ENCODE peak calls at places on chromosomes 11 and 22, in six cellular contexts. One of them, this sample, is unnamed.

GRCh38 chr11:121575250-121575962 is 122.6 kb upstream of the SORL1-AS1 start:
- DNase-seq in upper lobe of left lung: peak
- DNase-seq in spleen: peak
- DNase-seq in GM12892: no peak
- DNase-seq in HL-60: peak
- DNase-seq in stomach: peak
- DNase-seq in this sample: peak

GRCh38 chr22:47515384-47516125 is 753.1 kb downstream of the TBC1D22A start:
- DNase-seq in upper lobe of left lung: no peak
- DNase-seq in spleen: no peak
- DNase-seq in GM12892: no peak
- DNase-seq in HL-60: no peak
- DNase-seq in stomach: no peak
- DNase-seq in this sample: no peak

GRCh38 chr11:32307449-32307848 is 127.9 kb downstream of the WT1 start:
- DNase-seq in upper lobe of left lung: no peak
- DNase-seq in spleen: no peak
- DNase-seq in GM12892: no peak
- DNase-seq in HL-60: no peak
- DNase-seq in stomach: no peak
- DNase-seq in this sample: no peak

GRCh38 chr11:29162490-29162889 is 854.3 kb downstream of the KCNA4 start:
- DNase-seq in upper lobe of left lung: no peak
- DNase-seq in spleen: no peak
- DNase-seq in GM12892: no peak
- DNase-seq in HL-60: no peak
- DNase-seq in stomach: no peak
- DNase-seq in this sample: no peak

GRCh38 chr11:250740-251299 is 14.0 kb downstream of the PSMD13 start:
- DNase-seq in upper lobe of left lung: no peak
- DNase-seq in spleen: peak
- DNase-seq in GM12892: no peak
- DNase-seq in HL-60: peak
- DNase-seq in stomach: peak
- DNase-seq in this sample: peak

GRCh38 chr22:20109411-20110358 is 6.2 kb upstream of the RANBP1 start:
- DNase-seq in upper lobe of left lung: peak
- DNase-seq in spleen: peak
- DNase-seq in GM12892: no peak
- DNase-seq in HL-60: no peak
- DNase-seq in stomach: no peak
- DNase-seq in this sample: no peak

GRCh38 chr11:898540-899190 is 11.9 kb downstream of the CHID1 start:
- DNase-seq in upper lobe of left lung: peak
- DNase-seq in spleen: no peak
- DNase-seq in GM12892: no peak
- DNase-seq in HL-60: no peak
- DNase-seq in stomach: no peak
- DNase-seq in this sample: no peak

GRCh38 chr22:19607198-19608113 is 83.2 kb upstream of the CLDN5 start:
- DNase-seq in upper lobe of left lung: peak
- DNase-seq in spleen: no peak
- DNase-seq in GM12892: no peak
- DNase-seq in HL-60: no peak
- DNase-seq in stomach: peak
- DNase-seq in this sample: no peak

GRCh38 chr11:80593981-80594380 is 1153.2 kb upstream of the TENM4 start:
- DNase-seq in upper lobe of left lung: no peak
- DNase-seq in spleen: no peak
- DNase-seq in GM12892: no peak
- DNase-seq in HL-60: no peak
- DNase-seq in stomach: no peak
- DNase-seq in this sample: no peak

DNA sequence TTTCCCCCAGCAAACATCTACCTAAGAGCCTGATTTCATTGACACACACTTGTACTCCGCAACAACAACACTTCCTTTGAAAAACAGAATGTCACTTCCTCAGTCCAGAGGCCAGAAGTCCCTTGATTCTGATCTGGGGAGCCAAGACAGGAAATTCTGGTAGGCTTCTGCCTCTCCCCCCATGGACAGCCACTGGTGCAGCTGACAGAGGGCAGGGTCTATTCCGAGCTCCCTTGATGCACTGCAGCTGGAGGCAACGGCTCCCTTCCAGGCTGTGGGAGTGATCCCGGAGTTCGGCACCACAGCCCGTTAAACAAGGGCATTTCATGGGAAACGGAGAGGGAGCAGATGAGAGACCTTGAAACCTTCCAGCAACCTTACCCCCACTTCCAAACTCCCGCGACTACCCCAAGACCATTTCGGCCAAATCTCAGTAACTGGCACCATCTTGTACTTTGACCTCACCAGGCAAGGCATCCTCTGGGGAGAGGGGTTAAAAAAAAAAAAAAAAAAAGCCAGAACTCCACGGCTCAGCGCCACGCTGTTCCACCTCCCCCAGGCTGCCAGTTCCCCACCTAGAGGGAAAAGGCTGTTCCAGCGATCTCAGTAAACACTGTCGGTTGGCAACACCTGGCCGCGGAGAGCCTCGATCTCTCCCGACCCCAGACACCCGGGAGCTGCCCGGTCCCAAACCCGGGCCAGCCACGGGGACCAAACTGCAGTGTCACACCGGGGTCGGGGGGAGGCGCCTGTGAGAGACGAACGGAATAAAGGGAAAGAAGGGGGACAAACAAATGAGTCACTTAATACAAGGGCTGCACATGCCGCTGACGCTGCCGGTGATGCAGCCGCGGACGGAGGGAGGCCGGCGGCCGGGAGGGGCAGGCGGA is 1.1 kb downstream of the GAB2 start:
- DNase-seq in upper lobe of left lung: peak
- DNase-seq in spleen: peak
- DNase-seq in GM12892: peak
- DNase-seq in HL-60: peak
- DNase-seq in stomach: peak
- DNase-seq in this sample: peak
- TF ChIP-seq POLR2AphosphoS5 in upper lobe of left lung: peak
- TF ChIP-seq POLR2AphosphoS5 in spleen: peak
- TF ChIP-seq POLR2AphosphoS5 in GM12892: no peak
- TF ChIP-seq POLR2AphosphoS5 in HL-60: no peak
- TF ChIP-seq POLR2AphosphoS5 in stomach: peak
- TF ChIP-seq POLR2AphosphoS5 in this sample: peak

GRCh38 chr11:78061088-78061920 is 2.4 kb upstream of the THRSP start:
- DNase-seq in upper lobe of left lung: no peak
- DNase-seq in spleen: no peak
- DNase-seq in GM12892: no peak
- DNase-seq in HL-60: no peak
- DNase-seq in stomach: peak
- DNase-seq in this sample: no peak

GRCh38 chr11:78062671-78063070 is 990 bp upstream of the THRSP start:
- DNase-seq in upper lobe of left lung: no peak
- DNase-seq in spleen: no peak
- DNase-seq in GM12892: no peak
- DNase-seq in HL-60: no peak
- DNase-seq in stomach: no peak
- DNase-seq in this sample: no peak

GRCh38 chr11:78061921-78062311 is 1.7 kb upstream of the THRSP start:
- DNase-seq in upper lobe of left lung: no peak
- DNase-seq in spleen: no peak
- DNase-seq in GM12892: no peak
- DNase-seq in HL-60: no peak
- DNase-seq in stomach: no peak
- DNase-seq in this sample: no peak

GRCh38 chr11:78065239-78065638 is 1.6 kb downstream of the THRSP start:
- DNase-seq in upper lobe of left lung: no peak
- DNase-seq in spleen: no peak
- DNase-seq in GM12892: no peak
- DNase-seq in HL-60: no peak
- DNase-seq in stomach: no peak
- DNase-seq in this sample: no peak

GRCh38 chr11:78063440-78064181 is at the start of gene THRSP:
- DNase-seq in upper lobe of left lung: peak
- DNase-seq in spleen: no peak
- DNase-seq in GM12892: no peak
- DNase-seq in HL-60: no peak
- DNase-seq in stomach: no peak
- DNase-seq in this sample: no peak
- TF ChIP-seq POLR2AphosphoS5 in upper lobe of left lung: no peak
- TF ChIP-seq POLR2AphosphoS5 in spleen: no peak
- TF ChIP-seq POLR2AphosphoS5 in GM12892: no peak
- TF ChIP-seq POLR2AphosphoS5 in HL-60: no peak
- TF ChIP-seq POLR2AphosphoS5 in stomach: no peak
- TF ChIP-seq POLR2AphosphoS5 in this sample: no peak

GRCh38 chr22:36335621-36336020 is 52.1 kb downstream of the MYH9 start:
- DNase-seq in upper lobe of left lung: no peak
- DNase-seq in spleen: no peak
- DNase-seq in GM12892: no peak
- DNase-seq in HL-60: no peak
- DNase-seq in stomach: no peak
- DNase-seq in this sample: no peak

GRCh38 chr22:36337365-36338130 is 50.2 kb downstream of the MYH9 start:
- DNase-seq in upper lobe of left lung: no peak
- DNase-seq in spleen: no peak
- DNase-seq in GM12892: no peak
- DNase-seq in HL-60: no peak
- DNase-seq in stomach: no peak
- DNase-seq in this sample: no peak

GRCh38 chr22:36334838-36335603 is 52.7 kb downstream of the MYH9 start:
- DNase-seq in upper lobe of left lung: peak
- DNase-seq in spleen: peak
- DNase-seq in GM12892: no peak
- DNase-seq in HL-60: peak
- DNase-seq in stomach: no peak
- DNase-seq in this sample: peak

GRCh38 chr22:36334081-36334831 is 53.5 kb downstream of the MYH9 start:
- DNase-seq in upper lobe of left lung: peak
- DNase-seq in spleen: peak
- DNase-seq in GM12892: no peak
- DNase-seq in HL-60: no peak
- DNase-seq in stomach: no peak
- DNase-seq in this sample: peak

DNA sequence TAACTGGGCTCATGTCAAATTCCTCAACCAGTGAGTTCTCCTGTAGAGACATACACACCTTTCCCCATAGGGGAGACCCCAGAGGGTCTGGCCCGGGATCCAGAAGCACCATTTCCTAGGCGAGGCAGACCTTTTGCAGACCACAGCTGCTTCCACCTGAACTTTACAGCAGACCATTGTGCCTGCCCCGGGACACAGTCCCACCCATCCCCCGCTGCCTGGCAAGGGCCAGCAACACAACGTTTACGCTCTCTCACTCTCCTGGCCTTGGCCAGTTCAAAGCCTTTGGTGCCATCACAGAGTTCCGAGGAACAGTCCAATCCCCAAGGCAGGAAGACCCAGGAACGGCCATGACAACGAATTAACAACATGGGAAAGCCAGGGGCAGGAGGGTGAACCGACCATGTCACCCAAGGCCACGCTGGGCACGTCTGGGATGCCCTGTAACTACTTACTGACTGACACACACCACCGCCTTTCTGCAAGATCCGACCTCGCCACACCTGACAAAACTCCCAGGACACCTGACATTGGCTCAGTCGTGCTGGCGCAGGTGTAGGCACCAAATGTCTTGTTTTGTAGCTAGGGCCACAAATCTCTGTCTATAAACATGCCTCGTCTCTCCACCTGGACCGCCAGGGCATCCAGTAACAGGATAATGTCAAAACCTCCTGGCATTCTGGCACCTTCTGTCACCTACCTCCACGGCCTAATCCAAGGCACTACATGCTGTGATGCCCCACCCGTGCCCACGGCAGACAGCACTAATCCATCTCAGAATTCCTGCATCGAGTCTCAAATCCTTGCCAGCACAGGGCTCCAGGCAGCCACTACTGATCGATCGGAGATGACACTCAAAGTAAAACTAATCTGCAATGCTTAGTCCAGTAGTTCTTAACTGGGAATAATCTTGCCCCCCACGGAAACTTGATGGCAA is 51.3 kb downstream of the MYH9 start:
- DNase-seq in upper lobe of left lung: no peak
- DNase-seq in spleen: no peak
- DNase-seq in GM12892: no peak
- DNase-seq in HL-60: no peak
- DNase-seq in stomach: no peak
- DNase-seq in this sample: no peak
- TF ChIP-seq POLR2AphosphoS5 in upper lobe of left lung: no peak
- TF ChIP-seq POLR2AphosphoS5 in spleen: peak
- TF ChIP-seq POLR2AphosphoS5 in GM12892: no peak
- TF ChIP-seq POLR2AphosphoS5 in HL-60: peak
- TF ChIP-seq POLR2AphosphoS5 in stomach: no peak
- TF ChIP-seq POLR2AphosphoS5 in this sample: peak

GRCh38 chr22:46269564-46269963 is 1.8 kb downstream of the TTC38 start:
- DNase-seq in upper lobe of left lung: no peak
- DNase-seq in spleen: no peak
- DNase-seq in GM12892: no peak
- DNase-seq in HL-60: no peak
- DNase-seq in stomach: peak
- DNase-seq in this sample: no peak

GRCh38 chr22:46263208-46263575 is at the start of gene PKDREJ:
- DNase-seq in upper lobe of left lung: no peak
- DNase-seq in spleen: no peak
- DNase-seq in GM12892: no peak
- DNase-seq in HL-60: no peak
- DNase-seq in stomach: no peak
- DNase-seq in this sample: no peak

GRCh38 chr22:46272196-46272595 is 4.4 kb downstream of the TTC38 start:
- DNase-seq in upper lobe of left lung: no peak
- DNase-seq in spleen: no peak
- DNase-seq in GM12892: no peak
- DNase-seq in HL-60: no peak
- DNase-seq in stomach: no peak
- DNase-seq in this sample: no peak

GRCh38 chr22:46262449-46263207 is 515 bp downstream of the PKDREJ start:
- DNase-seq in upper lobe of left lung: peak
- DNase-seq in spleen: peak
- DNase-seq in GM12892: no peak
- DNase-seq in HL-60: no peak
- DNase-seq in stomach: peak
- DNase-seq in this sample: peak

DNA sequence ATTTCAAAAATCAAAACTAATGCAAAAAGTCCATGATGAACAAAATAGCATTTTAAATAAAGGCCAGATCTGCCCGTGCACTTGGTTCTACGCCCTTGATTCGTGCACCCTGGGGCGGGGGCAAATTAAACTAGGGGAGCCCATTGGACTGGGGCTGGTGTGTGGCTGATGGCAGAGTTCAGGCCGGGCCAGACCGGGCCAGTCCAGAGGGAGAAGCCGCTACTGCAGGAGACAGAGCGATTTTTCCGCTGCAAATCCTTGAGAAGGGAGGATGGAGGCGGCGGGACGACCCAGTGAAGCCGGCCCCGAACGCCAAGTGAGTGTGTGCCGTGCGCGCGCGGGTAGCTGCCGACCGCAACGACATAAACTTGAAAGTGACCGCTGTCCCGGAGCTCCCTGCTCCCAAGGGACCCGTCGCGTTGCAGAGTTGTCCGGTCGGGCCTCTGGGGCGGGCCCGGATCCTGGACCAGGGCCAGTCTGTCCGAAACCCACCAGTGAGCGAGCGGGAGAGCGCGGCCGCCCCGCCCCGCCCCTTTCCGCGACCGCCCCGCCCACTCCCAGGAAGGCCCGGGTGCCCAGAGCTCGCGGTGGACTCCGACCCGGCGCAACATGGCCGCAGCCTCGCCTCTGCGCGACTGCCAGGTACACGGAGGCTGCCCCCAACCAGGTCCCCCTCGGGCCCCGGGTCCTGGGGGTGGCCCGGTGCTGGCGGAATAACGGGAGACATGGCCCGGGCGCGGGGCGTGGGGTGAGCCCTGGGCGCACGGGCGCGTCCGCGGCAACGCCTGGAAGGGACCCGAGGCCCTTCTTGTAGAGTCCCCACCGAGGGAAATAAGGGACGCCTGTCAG is at the start of gene TTC38:
- DNase-seq in upper lobe of left lung: peak
- DNase-seq in spleen: peak
- DNase-seq in GM12892: peak
- DNase-seq in HL-60: peak
- DNase-seq in stomach: peak
- DNase-seq in this sample: peak
- TF ChIP-seq POLR2AphosphoS5 in upper lobe of left lung: peak
- TF ChIP-seq POLR2AphosphoS5 in spleen: peak
- TF ChIP-seq POLR2AphosphoS5 in GM12892: no peak
- TF ChIP-seq POLR2AphosphoS5 in HL-60: no peak
- TF ChIP-seq POLR2AphosphoS5 in stomach: peak
- TF ChIP-seq POLR2AphosphoS5 in this sample: peak